ENCODE peak calls at places on chromosomes 5 and 9, in ten cellular contexts. X is Calu3; D is T-helper 2 cell; O is iris pigment epithelial cell; Z is stomach; F is M059J; R is effector CD4-positive, alpha-beta T cell; H is T-helper 17 cell; Q is activated T-cell treated with anti-CD3 and anti-CD28 coated beads for 1 hour; U is GDM1. M is an unnamed sample.

GRCh38 chr5:90477073-90477472 is 2.4 kb downstream of the POLR3G start:
- DNase-seq in X (no peak), D (no peak), O (peak; percentile 41), Z (no peak), F (peak; percentile 55), R (no peak), H (no peak), Q (no peak), U (no peak), M (no peak)

GRCh38 chr9:133238851-133239532 is 29.9 kb upstream of the OBP2B start:
- DNase-seq in X (peak; percentile 76), D (peak; percentile 30), O (peak; percentile 42), Z (peak; percentile 74), F (peak; percentile 16), R (peak; percentile 40), H (peak; percentile 44), Q (peak; percentile 65), U (no peak), M (peak; percentile 36)

GRCh38 chr5:119913425-119913824 is 284.1 kb downstream of the FAM170A start:
- DNase-seq in X (no peak), D (no peak), O (no peak), Z (no peak), F (no peak), R (no peak), H (no peak), Q (no peak), U (no peak), M (no peak)

GRCh38 chr5:6291961-6292360 is 86.4 kb downstream of the MED10 start:
- DNase-seq in X (no peak), D (no peak), O (no peak), Z (no peak), F (peak; percentile 29), R (no peak), H (no peak), Q (no peak), U (no peak), M (no peak)

GRCh38 chr5:153276151-153276550 is 214.3 kb upstream of the GRIA1 start:
- DNase-seq in X (no peak), D (no peak), O (peak; percentile 15), Z (no peak), F (peak; percentile 34), R (no peak), H (no peak), Q (no peak), U (no peak), M (no peak)

GRCh38 chr9:122904466-122904822 is 715 bp downstream of the RC3H2 start:
- DNase-seq in X (peak; percentile 27), D (peak; percentile 10), O (peak; percentile 35), Z (peak; percentile 41), F (peak; percentile 72), R (peak; percentile 16), H (no peak), Q (peak; percentile 6), U (no peak), M (peak; percentile 5)

GRCh38 chr9:8686502-8686901 is 886.9 kb upstream of the DMAC1 start:
- DNase-seq in X (no peak), D (no peak), O (no peak), Z (no peak), F (no peak), R (no peak), H (no peak), Q (no peak), U (no peak), M (no peak)

GRCh38 chr9:36263662-36264061 is 5.4 kb upstream of the GNE start:
- DNase-seq in X (no peak), D (no peak), O (no peak), Z (no peak), F (no peak), R (no peak), H (no peak), Q (no peak), U (no peak), M (no peak)

GRCh38 chr5:144183254-144183889 is 12.7 kb downstream of the KCTD16 start:
- DNase-seq in X (no peak), D (peak; percentile 16), O (peak; percentile 59), Z (no peak), F (peak; percentile 62), R (no peak), H (no peak), Q (no peak), U (no peak), M (no peak)

GRCh38 chr5:366541-367357 is 45.2 kb downstream of the AHRR start:
- DNase-seq in X (no peak), D (no peak), O (no peak), Z (no peak), F (no peak), R (no peak), H (no peak), Q (no peak), U (no peak), M (no peak)

GRCh38 chr9:36461341-36461740 is 61.3 kb upstream of the RNF38 start:
- DNase-seq in X (no peak), D (no peak), O (peak; percentile 58), Z (no peak), F (no peak), R (no peak), H (no peak), Q (no peak), U (no peak), M (no peak)

GRCh38 chr5:159448-160172 is 31.7 kb upstream of the LRRC14B start:
- DNase-seq in X (no peak), D (no peak), O (peak; percentile 55), Z (peak; percentile 9), F (peak; percentile 83), R (no peak), H (no peak), Q (no peak), U (peak; percentile 59), M (no peak)

GRCh38 chr9:121645853-121646807 is 5.3 kb upstream of the DAB2IP start:
- DNase-seq in X (no peak), D (no peak), O (no peak), Z (no peak), F (no peak), R (no peak), H (no peak), Q (no peak), U (no peak), M (no peak)

GRCh38 chr9:27125030-27125429 is 16.0 kb downstream of the TEK start:
- DNase-seq in X (no peak), D (no peak), O (peak; percentile 96), Z (peak; percentile 31), F (peak; percentile 94), R (no peak), H (no peak), Q (no peak), U (no peak), M (no peak)

GRCh38 chr5:65482727-65483473 is 1.2 kb upstream of the ADAMTS6 start:
- DNase-seq in X (no peak), D (peak; percentile 16), O (peak; percentile 81), Z (no peak), F (peak; percentile 74), R (no peak), H (no peak), Q (no peak), U (no peak), M (no peak)

GRCh38 chr5:93401844-93402243 is 179.2 kb downstream of the NR2F1-AS1 start:
- DNase-seq in X (no peak), D (no peak), O (no peak), Z (no peak), F (no peak), R (no peak), H (no peak), Q (no peak), U (no peak), M (no peak)

GRCh38 chr5:179795863-179796833 is 2.4 kb downstream of the LTC4S start:
- DNase-seq in X (peak; percentile 95), D (peak; percentile 64), O (peak; percentile 83), Z (peak; percentile 87), F (peak; percentile 75), R (peak; percentile 58), H (peak; percentile 67), Q (peak; percentile 58), U (peak; percentile 72), M (peak; percentile 51)

GRCh38 chr5:116731432-116731831 is 156.8 kb upstream of the SEMA6A start:
- DNase-seq in X (no peak), D (no peak), O (no peak), Z (no peak), F (no peak), R (no peak), H (no peak), Q (no peak), U (no peak), M (no peak)

GRCh38 chr9:35619800-35620158 is 1.6 kb upstream of the CD72 start:
- DNase-seq in X (no peak), D (no peak), O (no peak), Z (no peak), F (no peak), R (no peak), H (no peak), Q (no peak), U (no peak), M (no peak)

GRCh38 chr9:120369608-120370220 is 210.3 kb downstream of the CDK5RAP2 start:
- DNase-seq in X (no peak), D (no peak), O (peak; percentile 57), Z (no peak), F (no peak), R (no peak), H (no peak), Q (no peak), U (no peak), M (no peak)

GRCh38 chr9:114616684-114617520 is 5.8 kb downstream of the TMEM268 start:
- DNase-seq in X (no peak), D (no peak), O (no peak), Z (peak; percentile 72), F (peak; percentile 26), R (no peak), H (no peak), Q (no peak), U (peak; percentile 78), M (no peak)

GRCh38 chr5:16707168-16707868 is 90.5 kb upstream of the RETREG1 start:
- DNase-seq in X (no peak), D (no peak), O (no peak), Z (no peak), F (no peak), R (no peak), H (no peak), Q (no peak), U (no peak), M (no peak)

GRCh38 chr5:127064253-127064652 is 9.0 kb downstream of the C5orf63 start:
- DNase-seq in X (no peak), D (no peak), O (no peak), Z (no peak), F (no peak), R (no peak), H (no peak), Q (no peak), U (no peak), M (no peak)

GRCh38 chr5:16666861-16667481 is 50.2 kb upstream of the RETREG1 start:
- DNase-seq in X (no peak), D (no peak), O (no peak), Z (peak; percentile 54), F (no peak), R (no peak), H (no peak), Q (peak; percentile 19), U (no peak), M (no peak)

GRCh38 chr5:97666767-97667166 is 483.7 kb upstream of the RIOK2 start:
- DNase-seq in X (no peak), D (no peak), O (peak; percentile 9), Z (no peak), F (no peak), R (no peak), H (no peak), Q (no peak), U (no peak), M (no peak)

GRCh38 chr9:134301387-134302129 is 24.7 kb upstream of the RXRA start:
- DNase-seq in X (no peak), D (peak; percentile 81), O (no peak), Z (no peak), F (peak; percentile 71), R (no peak), H (no peak), Q (peak; percentile 25), U (no peak), M (peak; percentile 34)

GRCh38 chr5:57834829-57835554 is 352.4 kb upstream of the ACTBL2 start:
- DNase-seq in X (no peak), D (no peak), O (peak; percentile 70), Z (no peak), F (peak; percentile 64), R (no peak), H (no peak), Q (no peak), U (peak; percentile 5), M (no peak)

GRCh38 chr5:58677650-58678049 is 94.8 kb downstream of the RAB3C start:
- DNase-seq in X (no peak), D (no peak), O (no peak), Z (no peak), F (no peak), R (no peak), H (no peak), Q (no peak), U (no peak), M (no peak)